ENCODE peak calls at places on chromosomes 12 and 14, in ten cellular contexts. H is AG20443; S is Kasumi-1; A is hypothalamus; Y is neuronal stem cell; G is EL; D is memory B cell; V is stimulated activated CD8-positive, alpha-beta memory T cell treated with anti-CD3 and anti-CD28 coated beads, Interleukin-7, amount 100 ng/mL, for 4 hours; U is smooth muscle cell of the brain vasculature; E is choroid plexus epithelial cell. C is an unnamed sample.

GRCh38 chr12:88472248-88472647 is 108.0 kb downstream of the KITLG start:
- DNase-seq in H (no peak), S (no peak), A (no peak), Y (no peak), G (peak), D (no peak), V (no peak), U (no peak), E (peak), C (peak)

GRCh38 chr12:94074216-94074969 is 74.0 kb upstream of the PLXNC1 start:
- DNase-seq in H (peak), S (no peak), A (peak), Y (no peak), G (no peak), D (no peak), V (no peak), U (no peak), E (no peak), C (no peak)

GRCh38 chr12:92558806-92559205 is 144.0 kb upstream of the PLEKHG7 start:
- DNase-seq in H (no peak), S (no peak), A (no peak), Y (no peak), G (peak), D (no peak), V (no peak), U (no peak), E (no peak), C (no peak)

GRCh38 chr12:27780612-27781408 is 774 bp upstream of the MANSC4 start:
- DNase-seq in H (peak), S (no peak), A (no peak), Y (peak), G (peak), D (no peak), V (peak), U (no peak), E (peak), C (peak)

GRCh38 chr12:75913502-75914110 is 118.0 kb downstream of the PHLDA1 start:
- DNase-seq in H (no peak), S (no peak), A (no peak), Y (no peak), G (no peak), D (no peak), V (no peak), U (no peak), E (no peak), C (peak)

GRCh38 chr12:94623161-94623920 is 27.0 kb downstream of the TMCC3 start:
- DNase-seq in H (no peak), S (no peak), A (no peak), Y (no peak), G (no peak), D (no peak), V (no peak), U (no peak), E (no peak), C (no peak)

GRCh38 chr14:34983148-34983760 is 462 bp downstream of the SRP54 start:
- DNase-seq in H (peak), S (peak), A (no peak), Y (no peak), G (no peak), D (no peak), V (no peak), U (no peak), E (no peak), C (no peak)

GRCh38 chr14:89252887-89253532 is 164.0 kb downstream of the FOXN3 start:
- DNase-seq in H (no peak), S (no peak), A (no peak), Y (no peak), G (no peak), D (no peak), V (no peak), U (no peak), E (peak), C (peak)

GRCh38 chr12:52280319-52280795 is 5.9 kb downstream of the KRT86 start:
- DNase-seq in H (peak), S (no peak), A (no peak), Y (no peak), G (peak), D (no peak), V (no peak), U (no peak), E (peak), C (peak)

GRCh38 chr12:57111046-57111698 is at the start of gene STAT6:
- DNase-seq in H (peak), S (peak), A (peak), Y (no peak), G (peak), D (peak), V (peak), U (no peak), E (peak), C (peak)

GRCh38 chr12:87127272-87127671 is 871.1 kb upstream of the MGAT4C start:
- DNase-seq in H (peak), S (no peak), A (no peak), Y (no peak), G (no peak), D (no peak), V (no peak), U (no peak), E (peak), C (peak)

GRCh38 chr12:45849289-45849688 is 119.8 kb downstream of the ARID2 start:
- DNase-seq in H (no peak), S (no peak), A (no peak), Y (no peak), G (no peak), D (no peak), V (no peak), U (no peak), E (no peak), C (no peak)

C was measured in amniotic epithelial cell.